ENCODE peak calls at places on chromosomes 12 and 14, in nine cellular contexts. Q is frontal cortex, O is glutamatergic neuron, Y is DMS79, N is C1 segment of cervical spinal cord, D is colonic mucosa, V is thoracic aorta, F is pons, K is cardiac muscle cell. U is an unnamed sample.

GRCh38 chr12:123089631-123090353 is 61.1 kb downstream of the PITPNM2 start:
- DNase-seq in D (no peak), O (no peak), N (no peak), F (no peak), K (peak; percentile 91), Y (no peak), Q (no peak), V (no peak), U (no peak)

GRCh38 chr12:116539905-116540482 is 19.2 kb upstream of the MAP1LC3B2 start:
- DNase-seq in V (no peak), D (peak; percentile 69), N (peak; percentile 41), F (peak; percentile 79), Y (peak; percentile 87), K (peak; percentile 70), Q (no peak), O (no peak), U (peak; percentile 10)

GRCh38 chr14:88005978-88006851 is 1.3 kb downstream of the GPR65 start:
- DNase-seq in V (no peak), O (no peak), Q (no peak), D (no peak), N (no peak), Y (no peak), K (no peak), F (peak; percentile 43), U (no peak)

GRCh38 chr12:64181504-64182291 is 40.4 kb downstream of the KICS2 start:
- DNase-seq in F (peak; percentile 90), Q (peak; percentile 52), N (peak; percentile 29), D (peak; percentile 50), O (no peak), V (peak; percentile 52), K (peak; percentile 92), Y (no peak), U (no peak)

GRCh38 chr12:21451529-21451928 is 14.1 kb downstream of the PYROXD1 start:
- DNase-seq in D (no peak), Y (no peak), O (no peak), K (peak; percentile 8), F (no peak), N (no peak), Q (no peak), V (no peak), U (no peak)

GRCh38 chr12:74321381-74321780 is 216.3 kb upstream of the ATXN7L3B start:
- DNase-seq in F (no peak), K (no peak), Q (no peak), N (no peak), V (no peak), D (no peak), O (no peak), Y (no peak), U (no peak)

GRCh38 chr14:35821546-35822411 is 4.4 kb upstream of the BRMS1L start:
- DNase-seq in F (peak; percentile 31), Q (no peak), Y (peak; percentile 17), K (peak; percentile 62), V (no peak), D (no peak), N (no peak), O (no peak), U (no peak)

GRCh38 chr14:103104654-103105511 is 10.4 kb downstream of the EXOC3L4 start:
- DNase-seq in K (peak; percentile 56), F (no peak), D (peak; percentile 82), V (no peak), O (peak; percentile 85), Y (peak; percentile 48), N (peak; percentile 57), Q (peak; percentile 90), U (peak; percentile 17)

GRCh38 chr14:34374998-34375740 is 86.9 kb downstream of the SPTSSA start:
- DNase-seq in Y (peak; percentile 30), Q (no peak), O (no peak), K (no peak), D (no peak), N (no peak), F (no peak), V (no peak), U (no peak)

GRCh38 chr12:126389961-126390360 is 1324.7 kb downstream of the AACS start:
- DNase-seq in F (no peak), Q (no peak), D (no peak), K (peak; percentile 25), O (no peak), Y (no peak), N (no peak), V (no peak), U (no peak)

GRCh38 chr14:72679106-72679505 is 214.8 kb downstream of the DPF3 start:
- DNase-seq in V (no peak), Y (peak; percentile 74), Q (peak; percentile 37), O (no peak), D (no peak), F (no peak), K (peak; percentile 46), N (peak; percentile 54), U (peak; percentile 22)

GRCh38 chr12:96392397-96392796 is 7.8 kb downstream of the CDK17 start:
- DNase-seq in D (no peak), N (no peak), K (peak; percentile 36), O (no peak), F (no peak), Y (no peak), Q (no peak), V (no peak), U (no peak)

GRCh38 chr12:69698769-69699540 is at the start of gene BEST3:
- DNase-seq in Y (peak; percentile 84), D (no peak), Q (no peak), V (no peak), O (no peak), N (no peak), K (no peak), F (no peak), U (peak; percentile 89)

GRCh38 chr12:123720141-123720814 is 8.1 kb downstream of the ATP6V0A2 start:
- DNase-seq in Q (no peak), N (no peak), V (no peak), F (no peak), D (no peak), Y (no peak), O (no peak), K (no peak), U (no peak)

GRCh38 chr12:3277261-3277943 is 200.2 kb downstream of the TSPAN9 start:
- DNase-seq in N (no peak), O (no peak), F (no peak), V (no peak), D (no peak), K (no peak), Q (no peak), Y (peak; percentile 94), U (peak; percentile 41)

GRCh38 chr14:64509036-64509435 is 4.5 kb downstream of the ZBTB1 start:
- DNase-seq in Q (no peak), Y (no peak), D (peak; percentile 40), V (no peak), O (no peak), F (no peak), N (no peak), K (no peak), U (no peak)

GRCh38 chr12:7433276-7433822 is 10.6 kb downstream of the CD163L1 start:
- DNase-seq in K (peak; percentile 63), Y (no peak), Q (no peak), N (no peak), V (no peak), F (no peak), O (no peak), D (no peak), U (no peak)

GRCh38 chr12:52087961-52088820 is 8.7 kb downstream of the SMIM41 start:
- DNase-seq in O (no peak), F (no peak), N (no peak), Q (peak; percentile 43), K (no peak), Y (no peak), V (no peak), D (no peak), U (no peak)

GRCh38 chr12:126385785-126386184 is 1320.5 kb downstream of the AACS start:
- DNase-seq in Q (no peak), N (no peak), F (no peak), O (no peak), K (peak; percentile 61), Y (no peak), V (no peak), D (no peak), U (no peak)

GRCh38 chr12:41950455-41950854 is 194.2 kb downstream of the GXYLT1 start:
- DNase-seq in K (no peak), Q (no peak), D (no peak), Y (no peak), N (no peak), F (no peak), V (no peak), O (no peak), U (no peak)

GRCh38 chr12:108622921-108623514 is 10.7 kb downstream of the SELPLG start:
- DNase-seq in K (no peak), V (no peak), D (no peak), Q (no peak), F (no peak), O (no peak), Y (no peak), N (no peak), U (no peak)

GRCh38 chr12:95470300-95470699 is 3.7 kb upstream of the METAP2 start:
- DNase-seq in F (no peak), Q (no peak), K (no peak), Y (no peak), V (no peak), O (no peak), N (no peak), D (no peak), U (no peak)

GRCh38 chr12:117152793-117153775 is 37.2 kb downstream of the FBXO21 start:
- DNase-seq in K (no peak), Y (no peak), Q (no peak), F (no peak), D (no peak), V (no peak), O (no peak), N (no peak), U (no peak)

GRCh38 chr12:111581434-111582132 is 17.5 kb downstream of the ATXN2 start:
- DNase-seq in Y (no peak), F (no peak), K (no peak), V (no peak), D (no peak), Q (no peak), N (no peak), O (no peak), U (no peak)

GRCh38 chr12:123763093-123763492 is 992 bp downstream of the DNAH10 start:
- DNase-seq in Y (no peak), V (no peak), K (no peak), O (no peak), D (peak; percentile 77), Q (no peak), N (no peak), F (no peak), U (no peak)

GRCh38 chr14:64475585-64476273 is 10.4 kb downstream of the AKAP5 start:
- DNase-seq in Y (no peak), Q (no peak), O (no peak), F (no peak), V (no peak), K (no peak), N (no peak), D (peak; percentile 26), U (no peak)

GRCh38 chr12:79934309-79935020 is 432 bp downstream of the PPP1R12A start:
- DNase-seq in K (no peak), D (peak; percentile 51), Y (peak; percentile 49), F (peak; percentile 39), V (no peak), Q (peak; percentile 22), N (peak; percentile 90), O (peak; percentile 62), U (no peak)

GRCh38 chr14:92610849-92611271 is 97.3 kb downstream of the RIN3 start:
- DNase-seq in N (no peak), K (no peak), D (peak; percentile 86), F (no peak), Y (no peak), O (no peak), V (no peak), Q (no peak), U (no peak)

GRCh38 chr12:96986883-96987523 is 79.9 kb downstream of the NEDD1 start:
- DNase-seq in F (peak; percentile 55), Q (peak; percentile 38), K (peak; percentile 46), V (no peak), O (no peak), D (no peak), Y (peak; percentile 30), N (no peak), U (peak; percentile 52)

GRCh38 chr12:13487326-13487725 is 290.8 kb downstream of the EMP1 start:
- DNase-seq in N (no peak), Q (no peak), Y (no peak), D (no peak), V (no peak), K (no peak), F (no peak), O (no peak), U (no peak)

GRCh38 chr14:22070119-22070982 is 396.7 kb upstream of the OR4E1 start:
- DNase-seq in V (no peak), K (peak; percentile 6), Y (no peak), Q (no peak), F (no peak), O (peak; percentile 19), D (peak; percentile 21), N (no peak), U (no peak)

U was measured in NCI-H1092.